ENCODE peak calls at places on chromosomes 2 and 18, in ten cellular contexts. N is left lung; Y is activated T-cell treated with anti-CD3 and anti-CD28 coated beads, Interleukin-2, amount 50 U/mL, for 48 hours; G is CD8-positive, alpha-beta memory T cell; P is smooth muscle cell of the brain vasculature; T is T-cell; R is NCI-H774; D is nucleus accumbens; J is erythroblast; S is COR-L47. H is an unnamed sample.

GRCh38 chr2:41906325-41906700 is 141.5 kb upstream of the PKDCC start:
- DNase-seq in N (no peak), Y (no peak), G (no peak), P (peak; percentile 78), T (no peak), R (no peak), D (no peak), J (no peak), S (no peak), H (peak; percentile 88)

GRCh38 chr2:128317186-128317897 is 1.3 kb downstream of the HS6ST1 start:
- DNase-seq in N (peak; percentile 83), Y (peak; percentile 61), G (peak; percentile 1), P (no peak), T (no peak), R (no peak), D (no peak), J (peak; percentile 52), S (peak; percentile 46), H (no peak)

GRCh38 chr2:65098741-65099140 is 31.2 kb downstream of the RAB1A start:
- DNase-seq in N (no peak), Y (no peak), G (no peak), P (no peak), T (no peak), R (no peak), D (no peak), J (no peak), S (no peak), H (no peak)

GRCh38 chr2:219400562-219400961 is 12.8 kb upstream of the DNPEP start:
- DNase-seq in N (no peak), Y (no peak), G (no peak), P (no peak), T (no peak), R (no peak), D (no peak), J (no peak), S (no peak), H (no peak)

GRCh38 chr2:226742346-226742745 is 57.3 kb downstream of the IRS1 start:
- DNase-seq in N (no peak), Y (no peak), G (no peak), P (no peak), T (no peak), R (no peak), D (peak; percentile 22), J (no peak), S (no peak), H (peak; percentile 31)

GRCh38 chr18:45628979-45629958 is 14.0 kb downstream of the SLC14A2 start:
- DNase-seq in N (no peak), Y (no peak), G (no peak), P (no peak), T (no peak), R (no peak), D (no peak), J (no peak), S (no peak), H (peak; percentile 40)

GRCh38 chr2:1585635-1586034 is 158.7 kb downstream of the PXDN start:
- DNase-seq in N (peak; percentile 70), Y (no peak), G (no peak), P (no peak), T (no peak), R (no peak), D (no peak), J (no peak), S (no peak), H (no peak)

GRCh38 chr2:120402508-120402907 is 56.6 kb downstream of the INHBB start:
- DNase-seq in N (no peak), Y (peak; percentile 2), G (no peak), P (no peak), T (no peak), R (no peak), D (no peak), J (no peak), S (no peak), H (no peak)

GRCh38 chr2:138237657-138238384 is 263.7 kb upstream of the SPOPL start:
- DNase-seq in N (no peak), Y (no peak), G (no peak), P (no peak), T (no peak), R (no peak), D (no peak), J (no peak), S (peak; percentile 10), H (no peak)

GRCh38 chr2:235495373-235496238 is 1.8 kb downstream of the AGAP1 start:
- DNase-seq in N (no peak), Y (no peak), G (no peak), P (no peak), T (no peak), R (no peak), D (no peak), J (no peak), S (no peak), H (no peak)

GRCh38 chr2:12950957-12951656 is 234.4 kb downstream of the TRIB2 start:
- DNase-seq in N (no peak), Y (no peak), G (no peak), P (no peak), T (no peak), R (no peak), D (no peak), J (no peak), S (no peak), H (peak; percentile 91)

GRCh38 chr2:101560780-101561315 is 85.9 kb upstream of the RFX8 start:
- DNase-seq in N (no peak), Y (no peak), G (no peak), P (no peak), T (no peak), R (no peak), D (no peak), J (no peak), S (no peak), H (no peak)

GRCh38 chr2:237669628-237670351 is 42.4 kb downstream of the LRRFIP1 start:
- DNase-seq in N (no peak), Y (no peak), G (no peak), P (no peak), T (no peak), R (peak; percentile 65), D (no peak), J (no peak), S (no peak), H (peak; percentile 100)

GRCh38 chr2:68936462-68936861 is 16.2 kb downstream of the GKN2 start:
- DNase-seq in N (no peak), Y (no peak), G (no peak), P (no peak), T (no peak), R (no peak), D (no peak), J (no peak), S (no peak), H (peak; percentile 68)

GRCh38 chr2:9168851-9169250 is 37.8 kb upstream of the ASAP2 start:
- DNase-seq in N (no peak), Y (no peak), G (no peak), P (peak; percentile 60), T (no peak), R (no peak), D (no peak), J (no peak), S (no peak), H (no peak)

GRCh38 chr18:74898965-74899364 is 301.3 kb downstream of the ZNF407 start:
- DNase-seq in N (no peak), Y (no peak), G (no peak), P (peak; percentile 88), T (no peak), R (peak; percentile 18), D (no peak), J (no peak), S (peak; percentile 74), H (peak; percentile 19)

GRCh38 chr2:127486247-127486912 is 39.9 kb downstream of the IWS1 start:
- DNase-seq in N (no peak), Y (no peak), G (no peak), P (no peak), T (no peak), R (no peak), D (no peak), J (no peak), S (no peak), H (peak; percentile 32)

GRCh38 chr2:96374211-96374951 is 38.8 kb downstream of the NCAPH start:
- DNase-seq in N (no peak), Y (no peak), G (no peak), P (peak; percentile 17), T (no peak), R (peak; percentile 60), D (no peak), J (peak; percentile 78), S (peak; percentile 98), H (no peak)

GRCh38 chr2:57497489-57498096 is 549.0 kb upstream of the VRK2 start:
- DNase-seq in N (no peak), Y (peak; percentile 22), G (no peak), P (no peak), T (no peak), R (peak; percentile 38), D (peak; percentile 3), J (peak; percentile 51), S (peak; percentile 61), H (peak; percentile 64)

GRCh38 chr2:130874512-130874911 is 37.8 kb downstream of the ARHGEF4 start:
- DNase-seq in N (no peak), Y (no peak), G (no peak), P (no peak), T (no peak), R (no peak), D (no peak), J (no peak), S (no peak), H (no peak)

GRCh38 chr2:85911836-85912692 is 23.3 kb upstream of the ST3GAL5 start:
- DNase-seq in N (no peak), Y (no peak), G (no peak), P (no peak), T (no peak), R (no peak), D (no peak), J (no peak), S (no peak), H (peak; percentile 83)

GRCh38 chr2:192124576-192124975 is 70.2 kb downstream of the TMEFF2 start:
- DNase-seq in N (no peak), Y (no peak), G (no peak), P (no peak), T (no peak), R (no peak), D (no peak), J (no peak), S (no peak), H (peak; percentile 79)

GRCh38 chr18:72543362-72544055 is 633 bp downstream of the CBLN2 start:
- DNase-seq in N (peak; percentile 71), Y (no peak), G (no peak), P (no peak), T (no peak), R (no peak), D (no peak), J (no peak), S (no peak), H (no peak)

GRCh38 chr2:170846318-170846717 is 29.6 kb downstream of the GAD1 start:
- DNase-seq in N (no peak), Y (no peak), G (no peak), P (no peak), T (no peak), R (no peak), D (no peak), J (no peak), S (no peak), H (peak; percentile 56)

GRCh38 chr2:150610670-150611279 is 123.3 kb upstream of the RND3 start:
- DNase-seq in N (no peak), Y (no peak), G (no peak), P (no peak), T (no peak), R (no peak), D (no peak), J (peak; percentile 4), S (peak; percentile 17), H (peak; percentile 66)

GRCh38 chr2:99682280-99683060 is 192.7 kb upstream of the REV1 start:
- DNase-seq in N (no peak), Y (no peak), G (no peak), P (no peak), T (no peak), R (no peak), D (no peak), J (no peak), S (no peak), H (peak; percentile 82)

GRCh38 chr2:37349376-37349775 is 4.9 kb downstream of the QPCT start:
- DNase-seq in N (no peak), Y (no peak), G (no peak), P (no peak), T (no peak), R (peak; percentile 78), D (no peak), J (no peak), S (peak; percentile 39), H (peak; percentile 38)

GRCh38 chr2:88857951-88858406 is 166.5 kb downstream of the RPIA start:
- DNase-seq in N (no peak), Y (no peak), G (no peak), P (peak; percentile 45), T (no peak), R (no peak), D (no peak), J (no peak), S (no peak), H (no peak)

H was measured in AG10803.